ENCODE peak calls at places on chromosomes 3 and 15, in six cellular contexts. N is GM23338, Y is PC-3, T is hepatocyte, F is MM.1S, K is HCT116. U is an unnamed sample.

GRCh38 chr3:48695113-48695753 is 9.5 kb upstream of the NCKIPSD start:
- DNase-seq in N (peak), Y (no peak), T (no peak), F (no peak), K (no peak), U (no peak)

GRCh38 chr15:58551084-58551763 is 119.4 kb downstream of the LIPC start:
- DNase-seq in N (no peak), Y (no peak), T (no peak), F (no peak), K (no peak), U (no peak)

GRCh38 chr3:186097663-186098451 is 11.0 kb downstream of the ETV5 start:
- DNase-seq in N (peak), Y (peak), T (peak), F (no peak), K (peak), U (peak)

GRCh38 chr15:74108111-74108510 is 22.3 kb upstream of the ISLR2 start:
- DNase-seq in N (no peak), Y (no peak), T (no peak), F (no peak), K (no peak), U (no peak)

GRCh38 chr3:131735121-131735520 is 232.3 kb upstream of the MRPL3 start:
- DNase-seq in N (no peak), Y (no peak), T (no peak), F (no peak), K (no peak), U (no peak)

GRCh38 chr3:42504334-42505202 is 2.1 kb downstream of the VIPR1 start:
- DNase-seq in N (no peak), Y (no peak), T (peak), F (no peak), K (no peak), U (no peak)

GRCh38 chr3:135622215-135622614 is 343.3 kb upstream of the PPP2R3A start:
- DNase-seq in N (no peak), Y (no peak), T (no peak), F (no peak), K (no peak), U (no peak)

GRCh38 chr15:99369250-99369649 is 118.0 kb downstream of the LRRC28 start:
- DNase-seq in N (no peak), Y (no peak), T (no peak), F (no peak), K (no peak), U (no peak)

GRCh38 chr3:161388860-161389259 is 17.5 kb upstream of the SPTSSB start:
- DNase-seq in N (no peak), Y (peak), T (no peak), F (no peak), K (no peak), U (no peak)

GRCh38 chr15:47987908-47988532 is 132.8 kb upstream of the SLC24A5 start:
- DNase-seq in N (peak), Y (peak), T (peak), F (peak), K (peak), U (peak)

GRCh38 chr15:85582076-85582718 is 201.8 kb downstream of the AKAP13 start:
- DNase-seq in N (no peak), Y (no peak), T (no peak), F (no peak), K (no peak), U (no peak)

GRCh38 chr15:45684533-45684932 is 49.7 kb downstream of the SQOR start:
- DNase-seq in N (no peak), Y (no peak), T (no peak), F (no peak), K (no peak), U (no peak)

GRCh38 chr15:44129911-44130310 is 65.2 kb downstream of the FRMD5 start:
- DNase-seq in N (no peak), Y (no peak), T (no peak), F (no peak), K (no peak), U (no peak)

GRCh38 chr3:175857666-175858270 is 998.6 kb downstream of the NAALADL2 start:
- DNase-seq in N (no peak), Y (no peak), T (no peak), F (no peak), K (no peak), U (no peak)

GRCh38 chr15:68054658-68055223 is 626 bp downstream of the PIAS1 start:
- DNase-seq in N (peak), Y (no peak), T (peak), F (peak), K (no peak), U (peak)

GRCh38 chr15:98126326-98127090 is 166.0 kb downstream of the ARRDC4 start:
- DNase-seq in N (no peak), Y (no peak), T (no peak), F (no peak), K (no peak), U (no peak)

GRCh38 chr3:170599083-170599482 is 13.2 kb upstream of the SLC7A14 start:
- DNase-seq in N (no peak), Y (no peak), T (no peak), F (no peak), K (no peak), U (no peak)

GRCh38 chr3:148606979-148607378 is 90.7 kb upstream of the AGTR1 start:
- DNase-seq in N (no peak), Y (no peak), T (no peak), F (no peak), K (no peak), U (no peak)

GRCh38 chr15:33048255-33048654 is 146.3 kb downstream of the FMN1 start:
- DNase-seq in N (peak), Y (peak), T (no peak), F (no peak), K (peak), U (no peak)

GRCh38 chr3:36944641-36945270 is at the start of gene TRANK1:
- DNase-seq in N (peak), Y (no peak), T (peak), F (no peak), K (no peak), U (no peak)

GRCh38 chr3:179336345-179336929 is 11.1 kb upstream of the MFN1 start:
- DNase-seq in N (no peak), Y (no peak), T (no peak), F (no peak), K (no peak), U (no peak)
- TF ChIP-seq EZH2phosphoT487 in N (no peak), Y (no peak), T (no peak), F (no peak), K (no peak), U (no peak)

GRCh38 chr15:92624401-92624991 is 31.1 kb downstream of the FAM174B start:
- DNase-seq in N (no peak), Y (no peak), T (peak), F (no peak), K (no peak), U (no peak)
- TF ChIP-seq EZH2phosphoT487 in N (no peak), Y (no peak), T (no peak), F (no peak), K (no peak), U (no peak)

DNA sequence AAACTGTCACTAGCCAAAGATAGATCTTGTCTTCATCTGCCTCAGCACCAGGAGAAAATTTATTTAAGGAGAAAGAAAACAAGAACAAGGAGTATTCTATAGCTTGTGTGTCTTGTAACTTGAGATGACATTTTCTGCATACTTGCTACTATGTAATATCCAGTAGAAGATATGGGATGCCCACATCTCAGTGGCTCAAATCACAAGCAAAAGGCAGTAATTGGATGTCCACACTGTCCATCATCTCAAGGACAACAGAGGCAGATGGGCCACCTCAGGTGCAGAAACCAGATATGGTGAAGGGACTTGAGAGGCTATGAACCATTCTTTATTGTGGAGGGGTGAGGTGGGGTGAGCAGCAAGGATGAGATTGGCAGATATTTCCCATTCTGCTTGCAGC is 309.0 kb downstream of the GBE1 start:
- DNase-seq in N (no peak), Y (peak), T (no peak), F (no peak), K (no peak), U (no peak)
- TF ChIP-seq EZH2phosphoT487 in N (no peak), Y (no peak), T (no peak), F (no peak), K (no peak), U (no peak)

GRCh38 chr3:14891135-14892132 is 55.9 kb upstream of the NR2C2 start:
- DNase-seq in N (no peak), Y (no peak), T (no peak), F (no peak), K (no peak), U (no peak)

GRCh38 chr3:14890470-14890869 is 56.9 kb upstream of the NR2C2 start:
- DNase-seq in N (no peak), Y (no peak), T (no peak), F (no peak), K (no peak), U (no peak)

GRCh38 chr3:14892226-14892625 is 55.2 kb upstream of the NR2C2 start:
- DNase-seq in N (no peak), Y (no peak), T (no peak), F (no peak), K (no peak), U (no peak)

GRCh38 chr3:14889943-14890342 is 57.4 kb upstream of the NR2C2 start:
- DNase-seq in N (no peak), Y (no peak), T (no peak), F (no peak), K (no peak), U (no peak)

DNA sequence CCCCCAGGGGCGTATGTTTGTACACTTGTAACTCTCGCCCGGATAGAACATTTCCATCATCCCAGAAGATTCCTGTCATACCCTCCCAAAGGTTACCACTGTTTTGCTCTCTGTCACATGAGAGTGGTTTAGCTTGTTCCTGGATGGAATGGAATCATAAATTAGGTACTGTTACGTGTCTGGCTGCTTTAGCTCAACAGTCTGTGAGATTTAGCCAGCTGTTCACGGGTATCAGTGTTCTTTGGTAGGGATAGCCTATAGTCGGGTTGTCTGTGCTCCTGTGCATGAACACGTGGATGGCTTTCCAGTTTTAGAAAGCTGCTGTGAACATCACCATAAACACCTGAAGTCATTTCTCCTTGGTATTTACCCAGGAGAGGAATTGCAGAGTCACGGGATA is 58.2 kb upstream of the NR2C2 start:
- DNase-seq in N (no peak), Y (no peak), T (no peak), F (no peak), K (no peak), U (no peak)
- TF ChIP-seq EZH2phosphoT487 in N (no peak), Y (no peak), T (no peak), F (no peak), K (no peak), U (no peak)

GRCh38 chr3:177069514-177070329 is 127.6 kb downstream of the TBL1XR1 start:
- DNase-seq in N (no peak), Y (peak), T (no peak), F (no peak), K (no peak), U (no peak)
- TF ChIP-seq EZH2phosphoT487 in N (no peak), Y (no peak), T (no peak), F (no peak), K (no peak), U (no peak)

GRCh38 chr3:188196232-188196990 is 42.5 kb downstream of the LPP start:
- DNase-seq in N (no peak), Y (no peak), T (no peak), F (no peak), K (no peak), U (no peak)
- TF ChIP-seq EZH2phosphoT487 in N (no peak), Y (no peak), T (no peak), F (no peak), K (no peak), U (no peak)

DNA sequence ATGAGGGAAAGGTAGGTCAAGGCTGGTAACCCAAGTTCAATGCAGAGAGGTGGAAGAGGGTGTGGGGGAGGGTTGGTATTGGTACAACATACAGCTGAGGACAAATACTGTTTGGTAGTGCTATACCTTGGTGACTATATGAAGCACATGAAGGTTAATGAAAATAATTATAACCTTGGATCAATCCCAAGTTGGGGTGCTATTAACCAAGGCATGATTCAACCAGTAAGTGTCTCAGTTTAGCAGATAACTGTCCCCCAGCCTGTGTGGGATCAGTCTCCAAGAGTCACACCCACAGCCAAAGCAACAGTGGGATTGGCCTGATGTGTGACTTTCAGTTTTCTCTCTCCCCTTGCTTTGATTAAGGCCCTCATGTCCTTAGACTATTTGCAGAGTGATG is 80.9 kb downstream of the EOMES start:
- DNase-seq in N (no peak), Y (no peak), T (no peak), F (no peak), K (no peak), U (no peak)
- TF ChIP-seq EZH2phosphoT487 in N (no peak), Y (no peak), T (no peak), F (no peak), K (no peak), U (no peak)

GRCh38 chr3:122231781-122232180 is 48.3 kb downstream of the CASR start:
- DNase-seq in N (no peak), Y (no peak), T (no peak), F (no peak), K (no peak), U (no peak)

GRCh38 chr3:122233109-122233952 is 49.9 kb downstream of the CASR start:
- DNase-seq in N (no peak), Y (no peak), T (no peak), F (no peak), K (no peak), U (no peak)

GRCh38 chr3:122235147-122235546 is 51.7 kb downstream of the CASR start:
- DNase-seq in N (no peak), Y (no peak), T (no peak), F (no peak), K (no peak), U (no peak)

GRCh38 chr3:122232485-122232884 is 49.0 kb downstream of the CASR start:
- DNase-seq in N (no peak), Y (no peak), T (no peak), F (no peak), K (no peak), U (no peak)

GRCh38 chr3:122234117-122234516 is 50.6 kb downstream of the CASR start:
- DNase-seq in N (no peak), Y (no peak), T (no peak), F (no peak), K (no peak), U (no peak)
- TF ChIP-seq EZH2phosphoT487 in N (no peak), Y (no peak), T (no peak), F (no peak), K (no peak), U (no peak)

U was measured in SK-N-SH.